ENCODE peak calls at places on chromosomes 3 and 15, in nine cellular contexts. M, S, T, W, P, E, V, U and I are unnamed samples.

GRCh38 chr3:45870099-45870498 is 16.2 kb upstream of the CCR9 start:
- DNase-seq in M (no peak), S (no peak), T (no peak), W (no peak), P (no peak), E (no peak), V (no peak), U (no peak), I (no peak)

GRCh38 chr3:25849641-25850040 is 59.8 kb downstream of the OXSM start:
- DNase-seq in M (no peak), S (no peak), T (no peak), W (peak; percentile 12), P (no peak), E (peak; percentile 27), V (no peak), U (peak; percentile 42), I (peak; percentile 70)

GRCh38 chr3:2635511-2635910 is 474.7 kb downstream of the IL5RA start:
- DNase-seq in M (no peak), S (no peak), T (no peak), W (no peak), P (no peak), E (no peak), V (no peak), U (no peak), I (no peak)

GRCh38 chr3:100042144-100042543 is 72.2 kb downstream of the FILIP1L start:
- DNase-seq in M (no peak), S (peak; percentile 75), T (no peak), W (no peak), P (no peak), E (peak; percentile 93), V (peak; percentile 72), U (peak; percentile 84), I (peak; percentile 89)

GRCh38 chr3:10459954-10460754 is 45.2 kb downstream of the ATP2B2 start:
- DNase-seq in M (no peak), S (peak; percentile 70), T (peak; percentile 98), W (peak; percentile 90), P (no peak), E (peak; percentile 86), V (peak; percentile 47), U (peak; percentile 60), I (peak; percentile 14)

GRCh38 chr3:71010731-71011455 is 572.6 kb downstream of the FOXP1 start:
- DNase-seq in M (peak; percentile 40), S (no peak), T (no peak), W (no peak), P (no peak), E (no peak), V (no peak), U (no peak), I (no peak)

GRCh38 chr15:48790716-48791115 is 20.2 kb downstream of the CEP152 start:
- DNase-seq in M (no peak), S (peak; percentile 7), T (no peak), W (no peak), P (no peak), E (no peak), V (no peak), U (peak; percentile 62), I (peak; percentile 11)

GRCh38 chr3:46110701-46111493 is 83.6 kb upstream of the XCR1 start:
- DNase-seq in M (no peak), S (peak; percentile 76), T (no peak), W (peak; percentile 86), P (peak; percentile 98), E (peak; percentile 81), V (peak; percentile 90), U (peak; percentile 93), I (peak; percentile 91)

GRCh38 chr3:46707601-46708011 is 6.4 kb downstream of the TMIE start:
- DNase-seq in M (no peak), S (no peak), T (no peak), W (no peak), P (no peak), E (no peak), V (no peak), U (no peak), I (no peak)

GRCh38 chr3:112633757-112634156 is 7.2 kb downstream of the CCDC80 start:
- DNase-seq in M (no peak), S (no peak), T (no peak), W (no peak), P (no peak), E (peak; percentile 55), V (no peak), U (peak; percentile 73), I (peak; percentile 22)

GRCh38 chr3:143014921-143015320 is 13.6 kb downstream of the U2SURP start:
- DNase-seq in M (no peak), S (no peak), T (no peak), W (no peak), P (no peak), E (no peak), V (no peak), U (no peak), I (no peak)

GRCh38 chr3:42473083-42473932 is 29.1 kb upstream of the VIPR1 start:
- DNase-seq in M (no peak), S (peak; percentile 61), T (no peak), W (no peak), P (no peak), E (peak; percentile 8), V (peak; percentile 36), U (peak; percentile 22), I (no peak)

GRCh38 chr3:43183456-43183855 is 77.6 kb upstream of the POMGNT2 start:
- DNase-seq in M (no peak), S (no peak), T (no peak), W (no peak), P (no peak), E (no peak), V (no peak), U (no peak), I (no peak)

GRCh38 chr3:81684739-81685395 is 76.6 kb downstream of the GBE1 start:
- DNase-seq in M (no peak), S (peak; percentile 67), T (no peak), W (no peak), P (no peak), E (peak; percentile 21), V (peak; percentile 10), U (peak; percentile 64), I (no peak)

GRCh38 chr15:70101459-70102113 is 3.9 kb upstream of the TLE3 start:
- DNase-seq in M (no peak), S (peak; percentile 92), T (peak; percentile 64), W (peak; percentile 89), P (peak; percentile 13), E (peak; percentile 98), V (peak; percentile 81), U (peak; percentile 96), I (peak; percentile 93)

GRCh38 chr3:21846976-21847375 is 96.0 kb upstream of the ZNF385D start:
- DNase-seq in M (no peak), S (no peak), T (no peak), W (no peak), P (no peak), E (no peak), V (no peak), U (peak; percentile 40), I (no peak)

GRCh38 chr15:65937476-65937875 is 68.2 kb downstream of the RAB11A start:
- DNase-seq in M (no peak), S (peak; percentile 86), T (no peak), W (no peak), P (no peak), E (no peak), V (no peak), U (peak; percentile 40), I (no peak)

GRCh38 chr3:162632672-162633071 is 1136.1 kb downstream of the OTOL1 start:
- DNase-seq in M (no peak), S (no peak), T (no peak), W (no peak), P (no peak), E (peak; percentile 10), V (no peak), U (peak; percentile 7), I (no peak)

GRCh38 chr3:61443886-61444285 is 117.5 kb upstream of the PTPRG start:
- DNase-seq in M (no peak), S (no peak), T (no peak), W (no peak), P (no peak), E (no peak), V (peak; percentile 2), U (peak; percentile 3), I (no peak)

GRCh38 chr3:161221881-161222600 is 930 bp downstream of the NMD3 start:
- DNase-seq in M (no peak), S (peak; percentile 49), T (no peak), W (no peak), P (no peak), E (peak; percentile 28), V (no peak), U (peak; percentile 40), I (peak; percentile 32)

GRCh38 chr15:31200735-31201151 is 99.2 kb upstream of the TRPM1 start:
- DNase-seq in M (no peak), S (peak; percentile 68), T (peak; percentile 76), W (peak; percentile 9), P (no peak), E (peak; percentile 65), V (no peak), U (peak; percentile 52), I (peak; percentile 46)

GRCh38 chr3:119831941-119832371 is 50.1 kb downstream of the NR1I2 start:
- DNase-seq in M (no peak), S (no peak), T (no peak), W (peak; percentile 92), P (no peak), E (peak; percentile 58), V (peak; percentile 45), U (peak; percentile 32), I (peak; percentile 47)

GRCh38 chr15:57387011-57387410 is 10.7 kb downstream of the CGNL1 start:
- DNase-seq in M (no peak), S (no peak), T (no peak), W (no peak), P (no peak), E (no peak), V (no peak), U (no peak), I (no peak)

GRCh38 chr3:52013802-52014598 is 18.3 kb upstream of the RPL29 start:
- DNase-seq in M (no peak), S (no peak), T (no peak), W (no peak), P (no peak), E (no peak), V (no peak), U (no peak), I (no peak)

GRCh38 chr3:36700537-36701248 is 63.7 kb downstream of the DCLK3 start:
- DNase-seq in M (no peak), S (peak; percentile 67), T (peak; percentile 69), W (peak; percentile 70), P (peak; percentile 10), E (peak; percentile 59), V (peak; percentile 64), U (peak; percentile 80), I (peak; percentile 69)

GRCh38 chr3:82329300-82329699 is 567.9 kb upstream of the GBE1 start:
- DNase-seq in M (no peak), S (no peak), T (no peak), W (no peak), P (no peak), E (no peak), V (no peak), U (no peak), I (no peak)

GRCh38 chr3:110413807-110414748 is 657.5 kb upstream of the NECTIN3 start:
- DNase-seq in M (no peak), S (no peak), T (no peak), W (peak; percentile 68), P (no peak), E (peak; percentile 85), V (peak; percentile 67), U (peak; percentile 74), I (peak; percentile 90)

GRCh38 chr3:63847718-63848450 is 15.7 kb downstream of the THOC7 start:
- DNase-seq in M (no peak), S (no peak), T (no peak), W (no peak), P (no peak), E (no peak), V (no peak), U (no peak), I (no peak)

GRCh38 chr3:142072851-142073250 is 76.5 kb downstream of the TFDP2 start:
- DNase-seq in M (no peak), S (no peak), T (no peak), W (no peak), P (no peak), E (no peak), V (no peak), U (no peak), I (no peak)

GRCh38 chr3:185728630-185729334 is 96.1 kb downstream of the IGF2BP2 start:
- DNase-seq in M (no peak), S (no peak), T (no peak), W (no peak), P (no peak), E (peak; percentile 41), V (no peak), U (peak; percentile 59), I (peak; percentile 47)

GRCh38 chr3:119470851-119471250 is 2.1 kb downstream of the POGLUT1 start:
- DNase-seq in M (no peak), S (no peak), T (no peak), W (no peak), P (no peak), E (no peak), V (no peak), U (no peak), I (no peak)